ENCODE peak calls at places on chromosomes 1 and 21, in seven cellular contexts. Y, E, G, Q, W, C and N are unnamed samples.

GRCh38 chr1:62891961-62892562 is 108.1 kb downstream of the ATG4C start:
- DNase-seq in Y (no peak), E (no peak), G (no peak), Q (no peak), W (no peak), C (no peak), N (no peak)

GRCh38 chr1:7912743-7913557 is 27.7 kb downstream of the TNFRSF9 start:
- DNase-seq in Y (peak), E (peak), G (no peak), Q (no peak), W (no peak), C (no peak), N (peak)

GRCh38 chr1:175576870-175577269 is 166.5 kb downstream of the TNR start:
- DNase-seq in Y (no peak), E (no peak), G (no peak), Q (no peak), W (no peak), C (no peak), N (no peak)

GRCh38 chr1:150021191-150021688 is 10.7 kb upstream of the OTUD7B start:
- DNase-seq in Y (no peak), E (no peak), G (no peak), Q (no peak), W (no peak), C (no peak), N (no peak)

GRCh38 chr1:227318003-227318851 is at the start of gene CDC42BPA:
- DNase-seq in Y (peak), E (peak), G (peak), Q (peak), W (peak), C (peak), N (peak)

GRCh38 chr21:32382108-32382601 is 10.7 kb downstream of the URB1 start:
- DNase-seq in Y (no peak), E (no peak), G (peak), Q (no peak), W (no peak), C (no peak), N (no peak)

GRCh38 chr1:153000294-153000693 is 1.3 kb upstream of the SPRR3 start:
- DNase-seq in Y (no peak), E (no peak), G (no peak), Q (no peak), W (no peak), C (no peak), N (peak)

GRCh38 chr1:202710070-202711025 is at the start of gene SYT2:
- DNase-seq in Y (peak), E (no peak), G (no peak), Q (peak), W (peak), C (peak), N (peak)

GRCh38 chr1:65528104-65528503 is 107.6 kb downstream of the LEPR start:
- DNase-seq in Y (no peak), E (no peak), G (no peak), Q (no peak), W (no peak), C (peak), N (no peak)

GRCh38 chr1:155127672-155128468 is at the start of gene EFNA1:
- DNase-seq in Y (peak), E (peak), G (no peak), Q (no peak), W (peak), C (peak), N (peak)

GRCh38 chr1:151406176-151406575 is 6.8 kb downstream of the PSMB4 start:
- DNase-seq in Y (no peak), E (no peak), G (no peak), Q (no peak), W (no peak), C (no peak), N (no peak)

GRCh38 chr1:151403612-151404011 is 4.2 kb downstream of the PSMB4 start:
- DNase-seq in Y (no peak), E (no peak), G (no peak), Q (no peak), W (no peak), C (no peak), N (no peak)

GRCh38 chr1:151405167-151405951 is 6.0 kb downstream of the PSMB4 start:
- DNase-seq in Y (no peak), E (no peak), G (no peak), Q (no peak), W (no peak), C (no peak), N (no peak)

GRCh38 chr1:151408891-151409290 is 9.5 kb downstream of the PSMB4 start:
- DNase-seq in Y (no peak), E (no peak), G (peak), Q (no peak), W (no peak), C (no peak), N (no peak)
- H2AK5ac ChIP-seq in Y (no peak), E (no peak), G (no peak), Q (no peak), W (no peak), C (no peak), N (no peak)

GRCh38 chr1:232617237-232617636 is 12.7 kb downstream of the SIPA1L2 start:
- DNase-seq in Y (no peak), E (no peak), G (no peak), Q (no peak), W (no peak), C (no peak), N (peak)
- H3K4ac ChIP-seq in Y (no peak), E (no peak), G (no peak), Q (no peak), W (no peak), C (no peak), N (no peak)

GRCh38 chr1:67394548-67394947 is 35.7 kb downstream of the SERBP1 start:
- DNase-seq in Y (no peak), E (no peak), G (no peak), Q (no peak), W (no peak), C (no peak), N (no peak)
- H2AK5ac ChIP-seq in Y (no peak), E (no peak), G (no peak), Q (no peak), W (no peak), C (no peak), N (no peak)

GRCh38 chr1:99643021-99643779 is 2.7 kb upstream of the PALMD start:
- DNase-seq in Y (no peak), E (no peak), G (peak), Q (no peak), W (no peak), C (peak), N (no peak)
- H3K4ac ChIP-seq in Y (no peak), E (no peak), G (no peak), Q (no peak), W (no peak), C (peak), N (no peak)

GRCh38 chr1:27488523-27489138 is 1.3 kb downstream of the WASF2 start:
- DNase-seq in Y (no peak), E (no peak), G (peak), Q (no peak), W (no peak), C (peak), N (peak)

GRCh38 chr1:27491748-27492700 is 2.1 kb upstream of the WASF2 start:
- DNase-seq in Y (no peak), E (no peak), G (no peak), Q (no peak), W (no peak), C (no peak), N (no peak)

GRCh38 chr1:27487927-27488522 is 1.9 kb downstream of the WASF2 start:
- DNase-seq in Y (no peak), E (no peak), G (no peak), Q (no peak), W (no peak), C (peak), N (no peak)

GRCh38 chr1:27485363-27485762 is 4.6 kb downstream of the WASF2 start:
- DNase-seq in Y (no peak), E (no peak), G (no peak), Q (no peak), W (no peak), C (no peak), N (no peak)

GRCh38 chr1:27489973-27490741 is at the start of gene WASF2:
- DNase-seq in Y (peak), E (peak), G (peak), Q (peak), W (peak), C (peak), N (peak)
- H2AK5ac ChIP-seq in Y (no peak), E (peak), G (peak), Q (peak), W (peak), C (peak), N (peak)

GRCh38 chr1:196655494-196655893 is 3.7 kb downstream of the CFH start:
- DNase-seq in Y (no peak), E (no peak), G (no peak), Q (no peak), W (no peak), C (no peak), N (no peak)
- H3K4ac ChIP-seq in Y (no peak), E (no peak), G (no peak), Q (no peak), W (no peak), C (no peak), N (no peak)

DNA sequence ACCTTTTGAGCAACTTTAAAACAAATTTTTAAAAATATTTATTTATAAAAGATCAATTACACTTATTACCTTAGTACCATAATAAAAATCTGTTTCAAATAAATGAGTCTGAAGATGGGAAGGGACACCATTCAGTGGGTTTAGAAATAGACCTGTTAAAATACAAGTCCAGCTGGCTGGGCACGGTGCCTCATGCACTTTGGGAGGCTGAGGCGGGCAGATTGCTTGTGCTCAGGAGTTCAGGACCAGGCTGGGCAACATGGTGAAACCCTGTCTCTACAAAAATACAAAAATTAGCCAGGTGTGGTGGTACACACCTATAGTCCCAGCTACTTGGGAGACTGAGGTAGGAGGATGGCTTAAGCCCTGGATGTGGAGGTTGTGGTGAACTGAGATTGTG is 57.0 kb downstream of the ITSN1 start:
- DNase-seq in Y (no peak), E (no peak), G (no peak), Q (no peak), W (no peak), C (no peak), N (no peak)
- H2AK5ac ChIP-seq in Y (no peak), E (no peak), G (no peak), Q (no peak), W (no peak), C (no peak), N (no peak)

DNA sequence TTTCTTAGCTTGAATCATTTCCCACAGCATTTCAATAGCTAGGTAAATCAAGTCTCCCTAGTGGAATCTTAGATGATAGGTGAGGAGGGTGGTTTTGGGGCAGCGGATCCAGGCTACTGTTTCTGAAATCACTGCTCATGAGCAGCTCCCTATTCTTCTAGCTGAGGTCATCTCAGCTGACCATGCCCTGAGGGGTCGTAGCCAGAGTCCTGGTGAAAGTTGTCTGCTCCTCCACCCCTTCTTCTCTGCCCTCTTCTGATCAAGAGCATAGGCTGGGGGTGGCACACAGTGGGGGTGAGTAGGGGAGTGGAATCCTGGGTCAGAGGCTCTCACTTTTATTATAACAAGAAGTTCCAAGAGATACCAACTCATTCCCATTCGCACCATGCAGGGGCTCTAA is 76.2 kb downstream of the SLC16A1 start:
- DNase-seq in Y (no peak), E (no peak), G (no peak), Q (no peak), W (no peak), C (no peak), N (no peak)
- H3K4ac ChIP-seq in Y (no peak), E (no peak), G (no peak), Q (no peak), W (peak), C (no peak), N (peak)

DNA sequence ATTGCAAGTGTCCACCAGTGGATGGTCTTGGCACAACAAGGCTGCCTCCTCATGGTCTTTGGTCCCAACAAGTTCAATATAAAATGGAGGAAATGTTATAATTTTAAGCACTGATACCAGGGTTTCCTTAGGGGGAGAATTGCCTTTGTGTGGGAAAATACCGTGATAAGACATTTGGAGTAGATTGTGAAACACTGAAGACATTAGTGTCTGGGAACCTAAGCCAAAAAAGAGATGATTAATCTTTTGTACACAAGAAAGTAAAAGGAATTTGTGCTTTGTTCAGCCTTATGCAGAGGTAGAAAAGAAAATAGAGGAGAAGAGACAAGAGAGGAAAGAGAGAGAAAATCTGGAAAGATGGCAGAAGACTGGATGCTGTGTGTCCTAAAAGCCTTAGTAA is 36.1 kb downstream of the ST6GALNAC3 start:
- DNase-seq in Y (no peak), E (no peak), G (peak), Q (no peak), W (no peak), C (no peak), N (no peak)
- H2AK5ac ChIP-seq in Y (no peak), E (no peak), G (no peak), Q (no peak), W (no peak), C (no peak), N (no peak)